ENCODE peak calls at places on chromosomes 16 and 17, in nine cellular contexts. D is adrenal gland; M is ELF-1; X is activated T-cell treated with anti-CD3 and anti-CD28 coated beads, Interleukin-2, amount 50 U/mL, for 72 hours; N is neuronal stem cell; J is midbrain; S is EH; U is activated gamma-delta T cell; Y is NCI-H2081. I is an unnamed sample.

GRCh38 chr16:57185446-57185944 is 344 bp downstream of the PSME3IP1 start:
- DNase-seq in D (peak), M (no peak), X (no peak), N (no peak), J (peak), S (peak), U (no peak), Y (no peak), I (no peak)

GRCh38 chr17:76868669-76869208 is 535 bp downstream of the MGAT5B start:
- DNase-seq in D (no peak), M (peak), X (peak), N (no peak), J (no peak), S (peak), U (no peak), Y (peak), I (no peak)

GRCh38 chr17:1485311-1485747 is 7.2 kb downstream of the MYO1C start:
- DNase-seq in D (peak), M (no peak), X (peak), N (peak), J (no peak), S (peak), U (peak), Y (no peak), I (no peak)

GRCh38 chr17:46940692-46941404 is 17.9 kb downstream of the GOSR2 start:
- DNase-seq in D (peak), M (peak), X (peak), N (peak), J (peak), S (peak), U (no peak), Y (peak), I (peak)

GRCh38 chr16:77043076-77043475 is 147.9 kb upstream of the MON1B start:
- DNase-seq in D (peak), M (no peak), X (no peak), N (no peak), J (no peak), S (no peak), U (no peak), Y (peak), I (peak)

GRCh38 chr17:72004476-72005331 is 116.1 kb upstream of the SOX9 start:
- DNase-seq in D (no peak), M (no peak), X (no peak), N (no peak), J (peak), S (no peak), U (no peak), Y (no peak), I (no peak)

GRCh38 chr17:1860978-1861377 is 31.2 kb downstream of the RPA1 start:
- DNase-seq in D (no peak), M (no peak), X (no peak), N (no peak), J (no peak), S (no peak), U (no peak), Y (no peak), I (no peak)

GRCh38 chr16:81556715-81557284 is 112.2 kb downstream of the CMIP start:
- DNase-seq in D (peak), M (no peak), X (no peak), N (no peak), J (no peak), S (peak), U (no peak), Y (no peak), I (no peak)

GRCh38 chr16:70630960-70631745 is 15.2 kb upstream of the IL34 start:
- DNase-seq in D (no peak), M (no peak), X (no peak), N (no peak), J (no peak), S (peak), U (no peak), Y (no peak), I (no peak)

GRCh38 chr17:69912819-69913218 is 162.2 kb upstream of the KCNJ16 start:
- DNase-seq in D (no peak), M (no peak), X (no peak), N (no peak), J (no peak), S (no peak), U (no peak), Y (no peak), I (no peak)

I was measured in DND-41.